ENCODE peak calls at places on chromosomes 5 and 9, in six cellular contexts. N is Panc1; H is choroid plexus epithelial cell; I is KBM-7; T is activated T-helper 1 cell treated with anti-CD3 and anti-CD28 coated beads, Interleukin-2, amount 50 U/mL, for 16 hours; F is stimulated activated naive CD4-positive, alpha-beta T cell treated with Interleukin-2 at 50 U/mL for 16 hours. W is an unnamed sample.

GRCh38 chr5:38621331-38621730 is 64.9 kb upstream of the LIFR start:
- DNase-seq in N (no peak), H (no peak), I (no peak), T (no peak), F (no peak), W (no peak)

GRCh38 chr9:79651251-79651795 is 79.6 kb downstream of the TLE4 start:
- DNase-seq in N (no peak), H (no peak), I (peak; percentile 62), T (no peak), F (no peak), W (no peak)

GRCh38 chr9:99490736-99491135 is 268.7 kb downstream of the SEC61B start:
- DNase-seq in N (no peak), H (peak; percentile 35), I (no peak), T (no peak), F (no peak), W (no peak)

GRCh38 chr5:33036128-33036527 is 325.0 kb downstream of the NPR3 start:
- DNase-seq in N (no peak), H (no peak), I (no peak), T (no peak), F (no peak), W (no peak)

GRCh38 chr9:71079451-71079850 is 42.0 kb downstream of the TRPM3 start:
- DNase-seq in N (no peak), H (peak; percentile 38), I (no peak), T (no peak), F (no peak), W (no peak)

GRCh38 chr5:2038337-2039179 is 155.8 kb upstream of the IRX4 start:
- DNase-seq in N (peak; percentile 5), H (peak; percentile 47), I (peak; percentile 72), T (peak; percentile 25), F (peak; percentile 48), W (peak; percentile 97)

GRCh38 chr5:42621662-42622061 is 135.0 kb upstream of the CCDC152 start:
- DNase-seq in N (no peak), H (no peak), I (no peak), T (no peak), F (no peak), W (no peak)

GRCh38 chr9:83940590-83941303 is 19.5 kb upstream of the KIF27 start:
- DNase-seq in N (no peak), H (no peak), I (no peak), T (no peak), F (no peak), W (no peak)

GRCh38 chr5:59744531-59744992 is 149.0 kb downstream of the PDE4D start:
- DNase-seq in N (no peak), H (peak; percentile 86), I (no peak), T (no peak), F (no peak), W (no peak)

GRCh38 chr9:4904322-4905134 is 80.5 kb upstream of the JAK2 start:
- DNase-seq in N (no peak), H (peak; percentile 71), I (no peak), T (no peak), F (no peak), W (no peak)

GRCh38 chr9:91727316-91727861 is 222.6 kb downstream of the ROR2 start:
- DNase-seq in N (peak; percentile 12), H (peak; percentile 73), I (peak; percentile 79), T (no peak), F (no peak), W (peak; percentile 81)

GRCh38 chr5:137751869-137752491 is 2.2 kb downstream of the HNRNPA0 start:
- DNase-seq in N (peak; percentile 57), H (peak; percentile 88), I (peak; percentile 76), T (no peak), F (no peak), W (no peak)

GRCh38 chr9:117555964-117556629 is 141.2 kb upstream of the ASTN2 start:
- DNase-seq in N (peak; percentile 18), H (peak; percentile 55), I (peak; percentile 61), T (no peak), F (no peak), W (peak; percentile 70)

GRCh38 chr9:88476491-88477271 is 58.3 kb upstream of the NXNL2 start:
- DNase-seq in N (no peak), H (peak; percentile 52), I (no peak), T (no peak), F (no peak), W (no peak)

GRCh38 chr9:16241231-16241630 is 629.2 kb downstream of the BNC2 start:
- DNase-seq in N (no peak), H (peak; percentile 73), I (no peak), T (no peak), F (no peak), W (no peak)

GRCh38 chr5:58926549-58926948 is 343.7 kb downstream of the RAB3C start:
- DNase-seq in N (no peak), H (no peak), I (no peak), T (no peak), F (no peak), W (no peak)

GRCh38 chr5:181044093-181044599 is 4.1 kb downstream of the BTNL9 start:
- DNase-seq in N (no peak), H (no peak), I (no peak), T (no peak), F (no peak), W (no peak)

GRCh38 chr5:151351675-151352074 is 4.3 kb upstream of the SLC36A2 start:
- DNase-seq in N (no peak), H (no peak), I (no peak), T (no peak), F (no peak), W (no peak)

GRCh38 chr5:151086905-151087360 is 6.1 kb upstream of the TNIP1 start:
- DNase-seq in N (no peak), H (no peak), I (no peak), T (peak; percentile 48), F (peak; percentile 74), W (no peak)

GRCh38 chr9:21904371-21904770 is 89.8 kb downstream of the CDKN2A start:
- DNase-seq in N (no peak), H (peak; percentile 50), I (no peak), T (no peak), F (no peak), W (no peak)

GRCh38 chr5:32173394-32174010 is 617 bp downstream of the GOLPH3 start:
- DNase-seq in N (no peak), H (peak; percentile 75), I (peak; percentile 63), T (peak; percentile 6), F (peak; percentile 26), W (peak; percentile 55)

GRCh38 chr9:95854386-95855015 is 21.0 kb upstream of the ERCC6L2 start:
- DNase-seq in N (no peak), H (peak; percentile 84), I (no peak), T (no peak), F (no peak), W (no peak)

W was measured in ELF-1.